ENCODE peak calls at places on chromosomes 4 and X, in six cellular contexts. O, R, N, S, D and B are unnamed samples. For H3K4me1 and H3K36me3, the result is how much of the 10 kb centered on the place peaks cover.

GRCh38 chrX:119984652-119985051 is 41.1 kb upstream of the NKAP start:
- DNase-seq in O (peak), R (no peak), N (no peak), S (no peak), D (no peak), B (no peak)

GRCh38 chr4:84529169-84529751 is 30.2 kb upstream of the NKX6-1 start:
- DNase-seq in O (peak), R (no peak), N (peak), S (no peak), D (no peak), B (peak)

GRCh38 chr4:48635310-48635709 is 144.8 kb downstream of the FRYL start:
- DNase-seq in O (no peak), R (no peak), N (peak), S (no peak), D (no peak), B (no peak)

GRCh38 chr4:185761352-185762235 is 50.4 kb downstream of the SORBS2 start:
- DNase-seq in O (no peak), R (no peak), N (no peak), S (no peak), D (no peak), B (peak)

GRCh38 chr4:8035371-8035780 is 95.7 kb upstream of the AFAP1 start:
- DNase-seq in O (no peak), R (peak), N (no peak), S (no peak), D (no peak), B (peak)

GRCh38 chrX:115957862-115958490 is 212.6 kb upstream of the AGTR2 start:
- DNase-seq in O (no peak), R (no peak), N (no peak), S (no peak), D (no peak), B (no peak)

GRCh38 chr4:67234296-67234695 is 311.0 kb downstream of the CENPC start:
- DNase-seq in O (no peak), R (no peak), N (no peak), S (no peak), D (no peak), B (peak)

GRCh38 chrX:151973851-151974335 is 583 bp downstream of the GABRE start:
- DNase-seq in O (no peak), R (no peak), N (no peak), S (no peak), D (peak), B (peak)

GRCh38 chr4:1544861-1545275 is 138.6 kb upstream of the NKX1-1 start:
- DNase-seq in O (peak), R (no peak), N (no peak), S (no peak), D (no peak), B (no peak)

GRCh38 chr4:13087041-13087440 is 397.1 kb downstream of the RAB28 start:
- DNase-seq in O (no peak), R (no peak), N (no peak), S (no peak), D (no peak), B (no peak)

GRCh38 chr4:2699534-2699933 is 56.6 kb downstream of the TNIP2 start:
- DNase-seq in O (no peak), R (no peak), N (no peak), S (no peak), D (no peak), B (no peak)

GRCh38 chrX:127389900-127390299 is 570.4 kb downstream of the PRR32 start:
- DNase-seq in O (no peak), R (no peak), N (no peak), S (no peak), D (no peak), B (no peak)

GRCh38 chrX:130028196-130028595 is 45.8 kb downstream of the BCORL1 start:
- DNase-seq in O (no peak), R (no peak), N (peak), S (peak), D (peak), B (peak)

GRCh38 chrX:153948847-153949819 is 4.7 kb upstream of the RENBP start:
- DNase-seq in O (no peak), R (no peak), N (no peak), S (no peak), D (no peak), B (no peak)

GRCh38 chr4:140237616-140238352 is 83.8 kb upstream of the MAML3 start:
- DNase-seq in O (peak), R (peak), N (no peak), S (no peak), D (peak), B (peak)

GRCh38 chrX:153603131-153603656 is 4.3 kb upstream of the CCNQ start:
- DNase-seq in O (no peak), R (no peak), N (no peak), S (no peak), D (peak), B (no peak)

GRCh38 chrX:133482345-133483041 is 67.2 kb upstream of the GPC4 start:
- DNase-seq in O (no peak), R (no peak), N (no peak), S (no peak), D (no peak), B (peak)

GRCh38 chrX:139202742-139203410 is 327.7 kb upstream of the F9 start:
- DNase-seq in O (no peak), R (no peak), N (no peak), S (no peak), D (no peak), B (no peak)

GRCh38 chr4:13329340-13329850 is 154.7 kb downstream of the RAB28 start:
- DNase-seq in O (no peak), R (no peak), N (no peak), S (no peak), D (no peak), B (no peak)

GRCh38 chr4:125334936-125335335 is 20.2 kb downstream of the FAT4 start:
- DNase-seq in O (no peak), R (no peak), N (no peak), S (no peak), D (no peak), B (no peak)

DNA sequence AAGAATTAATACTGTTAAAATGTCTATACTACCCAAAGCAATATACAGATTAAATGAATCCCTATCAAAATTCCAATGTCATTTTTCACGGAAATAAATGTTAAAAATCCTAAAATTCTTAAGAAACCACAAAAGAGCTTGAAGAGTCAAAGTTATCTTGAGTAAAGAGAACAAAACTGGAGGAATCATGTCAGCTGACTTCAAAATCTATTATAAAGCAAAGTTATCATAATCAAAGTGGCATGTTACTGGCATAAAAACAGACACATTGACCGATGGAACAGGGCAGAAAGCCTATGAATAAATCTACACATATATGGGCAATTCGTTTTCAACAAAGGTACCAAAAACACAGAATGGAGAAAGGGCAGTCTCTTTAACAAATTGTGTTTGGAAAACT is 579.0 kb downstream of the INPP4B start:
- DNase-seq in O (no peak), R (no peak), N (no peak), S (no peak), D (no peak), B (peak)
- H3K4me1 ChIP-seq in O (under half), R (under half), N (under half), S (under half), D (under half), B (under half)

GRCh38 chr4:68326146-68326545 is 23.7 kb downstream of the YTHDC1 start:
- DNase-seq in O (no peak), R (no peak), N (no peak), S (no peak), D (no peak), B (peak)
- H3K36me3 ChIP-seq in O (half or more), R (under half), N (half or more), S (half or more), D (half or more), B (half or more)

GRCh38 chr4:40189997-40190396 is 6.8 kb upstream of the RHOH start:
- DNase-seq in O (no peak), R (no peak), N (no peak), S (no peak), D (no peak), B (no peak)

GRCh38 chr4:40185830-40186664 is 10.8 kb upstream of the RHOH start:
- DNase-seq in O (no peak), R (no peak), N (no peak), S (no peak), D (no peak), B (peak)

GRCh38 chr4:40187386-40187913 is 9.4 kb upstream of the RHOH start:
- DNase-seq in O (no peak), R (no peak), N (no peak), S (no peak), D (no peak), B (no peak)

GRCh38 chr4:40183615-40184411 is 13.0 kb upstream of the RHOH start:
- DNase-seq in O (no peak), R (no peak), N (no peak), S (no peak), D (no peak), B (peak)

DNA sequence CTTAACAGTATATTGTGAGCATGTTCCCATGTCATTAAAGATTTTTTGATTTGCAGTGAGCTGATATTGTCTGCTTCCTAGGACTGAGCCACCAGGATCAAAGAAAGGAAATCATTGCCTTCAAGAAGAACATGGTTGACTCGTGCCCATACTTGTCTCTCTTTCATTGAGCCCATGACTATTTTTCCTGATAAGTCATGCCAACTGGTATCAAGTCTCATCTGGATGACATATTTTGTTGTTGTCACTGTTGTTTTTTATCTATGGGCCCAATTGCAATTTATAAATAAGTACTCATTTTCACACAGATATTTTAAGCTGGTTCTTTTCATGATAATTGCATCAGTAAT is 10.2 kb upstream of the RHOH start:
- DNase-seq in O (no peak), R (no peak), N (no peak), S (no peak), D (no peak), B (no peak)
- H3K4me3 ChIP-seq in O (no peak), R (no peak), N (no peak), S (no peak), D (no peak), B (no peak)

DNA sequence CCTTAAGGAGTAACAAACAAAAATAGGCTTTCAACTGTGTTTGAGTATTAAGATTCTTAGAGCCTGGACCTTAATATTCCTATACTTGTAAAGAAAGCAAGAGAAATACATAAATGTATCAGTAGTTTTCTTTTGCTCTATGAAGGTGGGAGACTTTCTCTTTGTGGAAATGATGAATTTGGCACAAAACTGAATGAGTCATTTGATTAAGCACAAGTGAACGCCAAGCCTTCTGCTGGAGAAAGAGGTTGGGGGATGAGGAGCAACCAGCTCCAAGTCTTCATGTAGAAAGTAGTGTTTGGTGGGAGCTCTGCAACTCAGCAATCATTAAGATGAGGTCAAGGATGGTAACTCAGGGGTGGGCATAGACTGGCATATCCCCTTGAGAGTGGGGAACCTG is 49.6 kb downstream of the MEPE start:
- DNase-seq in O (no peak), R (no peak), N (no peak), S (no peak), D (no peak), B (no peak)
- H3K4me1 ChIP-seq in O (under half), R (under half), N (under half), S (under half), D (under half), B (under half)

GRCh38 chrX:104696667-104697066 is 130.7 kb downstream of the IL1RAPL2 start:
- DNase-seq in O (no peak), R (no peak), N (no peak), S (no peak), D (no peak), B (no peak)
- H3K36me3 ChIP-seq in O (under half), R (under half), N (under half), S (under half), D (under half), B (under half)

GRCh38 chr4:6917445-6918241 is 8.0 kb downstream of the TBC1D14 start:
- DNase-seq in O (peak), R (peak), N (peak), S (no peak), D (peak), B (peak)

GRCh38 chr4:6916069-6916586 is 6.5 kb downstream of the TBC1D14 start:
- DNase-seq in O (no peak), R (no peak), N (no peak), S (no peak), D (no peak), B (no peak)

GRCh38 chr4:6915041-6916005 is 5.7 kb downstream of the TBC1D14 start:
- DNase-seq in O (no peak), R (no peak), N (no peak), S (no peak), D (no peak), B (no peak)

GRCh38 chr4:6918345-6918744 is 8.7 kb downstream of the TBC1D14 start:
- DNase-seq in O (no peak), R (no peak), N (no peak), S (peak), D (no peak), B (no peak)

GRCh38 chr4:6916587-6917444 is 7.2 kb downstream of the TBC1D14 start:
- DNase-seq in O (no peak), R (peak), N (peak), S (no peak), D (peak), B (peak)
- H3K4me3 ChIP-seq in O (no peak), R (no peak), N (peak), S (peak), D (no peak), B (no peak)

GRCh38 chr4:130026185-130026584 is 930.2 kb downstream of the C4orf33 start:
- DNase-seq in O (no peak), R (no peak), N (no peak), S (no peak), D (no peak), B (no peak)
- H3K4me1 ChIP-seq in O (under half), R (under half), N (under half), S (under half), D (under half), B (under half)

DNA sequence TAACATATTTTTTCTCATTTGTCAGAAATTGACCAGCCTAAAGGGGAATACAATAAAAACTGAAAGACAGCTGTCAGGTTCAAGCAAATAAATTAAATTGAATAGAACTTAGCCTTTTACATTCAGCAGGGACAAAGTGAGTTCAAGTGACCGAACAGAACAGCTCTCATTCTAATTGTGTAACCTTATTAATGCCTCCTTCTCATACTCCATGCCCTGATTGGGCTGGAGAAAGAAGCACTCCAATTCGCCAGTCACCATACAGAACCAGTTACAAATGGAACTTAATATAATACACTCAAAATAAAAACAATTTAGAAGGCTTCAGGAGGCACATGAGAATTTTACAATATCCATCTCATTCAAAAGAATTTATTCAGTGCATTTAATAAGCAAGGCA is 8.0 kb downstream of the PPP3CA start:
- DNase-seq in O (no peak), R (no peak), N (no peak), S (no peak), D (no peak), B (no peak)
- H3K36me3 ChIP-seq in O (under half), R (under half), N (under half), S (under half), D (under half), B (under half)

GRCh38 chr4:54100607-54101189 is 735 bp downstream of the GSX2 start:
- DNase-seq in O (no peak), R (no peak), N (no peak), S (no peak), D (no peak), B (peak)
- H3K4me3 ChIP-seq in O (peak), R (peak), N (no peak), S (peak), D (no peak), B (peak)

DNA sequence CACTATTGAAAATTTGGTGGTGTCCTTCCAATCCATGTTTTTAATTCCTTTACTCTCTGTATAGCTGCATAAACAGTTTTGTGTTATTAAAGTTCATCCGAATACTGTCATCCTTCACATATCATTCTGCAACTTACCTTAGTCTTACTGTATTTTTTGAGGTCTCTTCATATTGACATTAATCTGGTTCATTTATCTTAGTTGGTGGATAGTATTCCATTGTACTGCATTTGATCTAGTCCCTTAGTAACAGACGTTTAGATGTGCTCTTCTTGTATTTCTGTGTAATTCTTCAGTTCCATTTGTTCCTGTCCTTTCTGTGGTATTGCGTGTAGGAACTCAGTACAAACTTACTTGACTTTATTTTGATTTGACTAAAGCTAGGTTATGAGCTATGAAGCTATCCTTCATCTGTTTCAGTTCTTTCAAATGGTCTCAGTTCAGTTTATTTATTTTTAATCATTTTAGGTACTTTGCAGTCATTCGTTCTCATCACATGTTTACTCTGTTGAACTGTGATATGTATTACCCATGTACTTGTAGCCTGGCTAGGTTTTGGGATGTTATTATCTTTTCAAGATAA is 41.3 kb downstream of the RAPGEF2 start:
- DNase-seq in O (no peak), R (no peak), N (no peak), S (no peak), D (no peak), B (no peak)
- H3K4me1 ChIP-seq in O (under half), R (under half), N (under half), S (under half), D (under half), B (under half)